ENCODE peak calls at places on chromosome 13, in four cellular contexts. H is GM12878, A is HepG2, E is K562. U is an unnamed sample.

GRCh38 chr13:41496420-41497234 is 39.3 kb downstream of the RGCC start:
- DNase-seq in H (no peak), A (no peak), E (no peak), U (no peak)

GRCh38 chr13:23470706-23471610 is 37.5 kb upstream of the SACS start:
- DNase-seq in H (no peak), A (peak; percentile 39), E (no peak), U (no peak)

GRCh38 chr13:66489172-66489571 is 741.0 kb downstream of the PCDH9 start:
- DNase-seq in H (no peak), A (no peak), E (no peak), U (no peak)

GRCh38 chr13:42597505-42597904 is 23.6 kb downstream of the TNFSF11 start:
- DNase-seq in H (no peak), A (no peak), E (no peak), U (no peak)

GRCh38 chr13:79880820-79881219 is 399.9 kb downstream of the NDFIP2 start:
- DNase-seq in H (no peak), A (no peak), E (no peak), U (no peak)

GRCh38 chr13:107138987-107139386 is 571.0 kb upstream of the ARGLU1 start:
- DNase-seq in H (no peak), A (no peak), E (no peak), U (no peak)

GRCh38 chr13:85665286-85665685 is 133.9 kb downstream of the SLITRK6 start:
- DNase-seq in H (no peak), A (no peak), E (no peak), U (no peak)

GRCh38 chr13:106291006-106291405 is 244.5 kb downstream of the EFNB2 start:
- DNase-seq in H (no peak), A (no peak), E (no peak), U (no peak)

GRCh38 chr13:99398071-99398470 is 90.9 kb upstream of the GPR183 start:
- DNase-seq in H (no peak), A (no peak), E (no peak), U (no peak)

GRCh38 chr13:38202730-38203129 is 146.9 kb upstream of the UFM1 start:
- DNase-seq in H (no peak), A (no peak), E (no peak), U (no peak)

GRCh38 chr13:26344980-26345379 is 91.1 kb downstream of the CDK8 start:
- DNase-seq in H (no peak), A (no peak), E (no peak), U (no peak)

GRCh38 chr13:26343816-26344215 is 89.9 kb downstream of the CDK8 start:
- DNase-seq in H (no peak), A (no peak), E (no peak), U (no peak)

DNA sequence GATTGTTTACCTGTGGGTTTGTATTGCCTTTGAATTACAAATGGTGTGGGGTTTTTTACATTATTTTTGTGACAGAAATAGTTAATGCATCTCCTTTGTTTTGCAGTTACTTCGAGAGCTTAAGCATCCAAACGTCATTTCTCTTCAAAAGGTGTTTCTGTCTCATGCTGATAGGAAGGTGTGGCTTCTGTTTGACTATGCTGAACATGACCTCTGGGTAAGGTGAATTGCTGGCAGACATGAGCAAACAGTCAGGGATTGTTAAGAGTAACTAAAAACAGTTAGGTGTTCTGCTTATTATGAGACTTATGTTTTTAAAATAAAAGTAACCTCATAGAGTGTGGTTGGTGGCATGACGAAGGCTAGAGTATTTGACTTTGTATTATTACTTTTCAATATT is 95.0 kb downstream of the CDK8 start:
- DNase-seq in H (no peak), A (peak; percentile 5), E (peak; percentile 5), U (no peak)
- TF ChIP-seq NFIC in H (no peak), A (no peak), E (no peak), U (no peak)

DNA sequence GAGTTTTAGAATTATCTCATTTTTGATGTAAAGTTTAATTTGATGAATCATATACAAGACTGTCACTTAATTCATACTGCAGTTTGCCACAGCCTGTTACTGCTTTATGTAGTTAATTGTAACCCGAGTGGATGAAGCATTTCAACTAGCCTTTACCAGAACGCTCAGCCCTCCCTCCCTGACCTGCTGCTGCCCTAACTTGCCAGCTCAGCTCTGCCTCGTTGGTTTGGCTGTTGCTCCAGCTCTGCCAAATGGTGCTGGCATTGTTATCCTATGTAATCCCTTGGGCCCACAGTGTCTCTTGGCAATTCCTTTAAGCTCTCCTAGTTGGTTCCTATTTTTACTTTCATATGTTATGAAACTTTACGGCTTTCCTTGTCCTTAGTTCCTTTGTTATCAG is 113.3 kb downstream of the LMO7 start:
- DNase-seq in H (no peak), A (no peak), E (no peak), U (no peak)
- TF ChIP-seq NFIC in H (no peak), A (no peak), E (no peak), U (no peak)

DNA sequence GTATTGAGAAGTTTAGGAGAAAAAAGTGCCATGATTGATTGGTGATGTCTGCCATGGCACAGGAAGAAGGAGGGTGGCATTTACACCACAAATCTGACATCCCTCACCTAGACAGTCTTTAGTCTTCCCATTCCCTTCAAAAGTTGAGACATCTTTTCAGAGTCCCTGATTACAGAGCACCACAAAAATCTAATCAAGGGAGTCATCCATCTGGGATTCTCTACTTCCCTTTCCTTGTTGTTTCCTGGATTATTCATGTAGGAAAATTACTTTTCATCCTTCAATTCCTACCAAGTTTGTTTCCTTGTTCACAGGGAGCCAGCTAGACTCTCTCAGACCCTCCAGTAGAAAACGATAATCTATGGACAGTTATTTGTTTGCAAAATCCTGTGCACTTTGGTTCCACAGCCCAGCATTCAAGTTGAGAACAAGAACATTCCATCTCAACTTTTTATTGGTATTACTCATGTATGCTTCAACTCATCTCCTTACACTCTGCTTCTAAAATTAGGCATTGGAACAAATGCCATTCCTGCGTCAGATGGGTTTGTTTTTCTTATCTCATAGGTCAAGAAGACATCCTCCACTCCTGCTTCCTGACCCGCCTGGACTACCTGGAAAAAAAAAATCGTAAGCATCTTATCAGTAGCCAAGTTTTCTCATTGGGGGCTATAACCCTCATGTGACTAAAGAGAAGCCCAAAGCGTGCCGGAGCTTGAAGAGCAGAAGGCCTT is 259.9 kb downstream of the FOXO1 start:
- DNase-seq in H (no peak), A (peak; percentile 43), E (no peak), U (no peak)
- TF ChIP-seq NFIC in H (no peak), A (no peak), E (no peak), U (peak; percentile 33)

DNA sequence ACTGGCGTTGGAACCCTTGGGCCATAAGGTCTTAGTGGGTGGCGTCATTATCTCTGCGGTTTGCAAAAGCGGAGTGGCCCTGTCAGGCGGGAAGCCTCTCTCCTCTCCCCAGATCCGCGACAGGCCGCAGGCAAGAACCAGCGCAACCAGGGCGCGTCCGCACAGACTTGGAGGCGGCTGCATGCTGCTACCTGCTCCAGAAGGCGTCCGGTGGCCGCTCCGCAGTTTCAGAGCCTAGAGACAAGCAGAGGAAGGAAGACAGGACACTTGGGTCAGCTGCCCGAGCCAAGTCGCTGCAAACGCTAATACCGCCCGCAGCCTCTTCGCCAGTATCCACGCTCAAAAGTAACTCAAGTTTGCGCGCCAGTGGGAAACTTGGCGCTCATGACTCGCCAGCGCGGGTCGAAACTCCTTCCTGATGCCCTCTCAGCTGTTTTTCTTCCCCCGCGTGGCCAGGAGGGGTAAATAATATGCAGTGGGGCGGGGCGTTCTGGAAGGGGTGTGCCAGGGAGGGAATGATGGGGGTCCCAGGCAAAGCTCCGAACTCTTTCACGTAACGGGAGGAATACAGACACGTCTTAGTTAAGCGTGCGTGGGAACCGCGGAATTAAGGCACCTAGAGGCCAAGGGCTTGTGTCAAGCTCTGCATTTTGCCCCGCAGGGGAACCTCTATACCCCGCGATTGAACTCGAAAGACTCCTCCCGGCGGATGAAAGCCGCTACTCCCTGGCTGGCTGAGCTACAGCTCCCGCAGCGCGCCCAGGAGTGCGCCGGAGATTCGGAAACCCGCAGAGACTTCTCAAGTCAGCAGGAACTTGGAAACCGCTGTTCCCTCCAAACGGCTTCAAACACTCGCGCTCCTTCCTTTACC is at the start of gene EDNRB:
- DNase-seq in H (no peak), A (no peak), E (no peak), U (peak; percentile 39)
- TF ChIP-seq NFIC in H (no peak), A (no peak), E (no peak), U (no peak)

U was measured in SK-N-SH.